ENCODE peak calls at places on chromosomes 4 and X, in four cellular contexts. C is neural progenitor cell; H is naive thymus-derived CD4-positive, alpha-beta T cell; Q is OCI-LY7. F is an unnamed sample.

GRCh38 chrX:17474892-17475291 is 99.9 kb downstream of the NHS start:
- DNase-seq in C (no peak), H (no peak), Q (no peak), F (no peak)

GRCh38 chr4:156805696-156806095 is 165.9 kb downstream of the PDGFC start:
- DNase-seq in C (peak; percentile 11), H (no peak), Q (no peak), F (no peak)

GRCh38 chrX:40931921-40932320 is 153.3 kb upstream of the USP9X start:
- DNase-seq in C (no peak), H (no peak), Q (no peak), F (no peak)

GRCh38 chrX:135295238-135295943 is 13.9 kb upstream of the ETDC start:
- DNase-seq in C (peak; percentile 81), H (peak; percentile 60), Q (no peak), F (no peak)

GRCh38 chr4:177441061-177441802 is 1.0 kb downstream of the AGA start:
- DNase-seq in C (peak; percentile 11), H (peak; percentile 13), Q (peak; percentile 79), F (no peak)

GRCh38 chr4:29423836-29424721 is 1296.1 kb upstream of the PCDH7 start:
- DNase-seq in C (no peak), H (no peak), Q (no peak), F (no peak)

GRCh38 chrX:148204195-148204594 is 223.1 kb downstream of the FMR1NB start:
- DNase-seq in C (no peak), H (no peak), Q (peak; percentile 18), F (no peak)

GRCh38 chrX:20965270-20966044 is 408.8 kb upstream of the CNKSR2 start:
- DNase-seq in C (no peak), H (no peak), Q (no peak), F (no peak)

GRCh38 chr4:74415602-74416300 is 29.2 kb upstream of the AREG start:
- DNase-seq in C (no peak), H (no peak), Q (no peak), F (no peak)

GRCh38 chr4:106201373-106201772 is 114.6 kb downstream of the TBCK start:
- DNase-seq in C (peak; percentile 2), H (no peak), Q (peak; percentile 14), F (no peak)

GRCh38 chr4:46656071-46656470 is 253.0 kb downstream of the COX7B2 start:
- DNase-seq in C (no peak), H (no peak), Q (no peak), F (no peak)

GRCh38 chrX:38595801-38596200 is 34.5 kb downstream of the TSPAN7 start:
- DNase-seq in C (no peak), H (no peak), Q (no peak), F (no peak)

GRCh38 chrX:50691820-50692219 is 122.2 kb downstream of the SHROOM4 start:
- DNase-seq in C (peak; percentile 67), H (peak; percentile 29), Q (peak; percentile 55), F (peak; percentile 33)

GRCh38 chr4:84796388-84796787 is 170.1 kb downstream of the WDFY3 start:
- DNase-seq in C (peak; percentile 8), H (no peak), Q (no peak), F (no peak)

GRCh38 chr4:113635739-113636437 is 125.7 kb downstream of the CAMK2D start:
- DNase-seq in C (no peak), H (no peak), Q (no peak), F (no peak)

GRCh38 chr4:2371765-2372487 is 46.5 kb downstream of the ZFYVE28 start:
- DNase-seq in C (no peak), H (no peak), Q (no peak), F (no peak)

GRCh38 chr4:8019396-8020365 is 80.0 kb upstream of the AFAP1 start:
- DNase-seq in C (no peak), H (no peak), Q (no peak), F (no peak)

GRCh38 chrX:118644378-118644777 is 83.0 kb upstream of the IL13RA1 start:
- DNase-seq in C (no peak), H (no peak), Q (peak; percentile 3), F (no peak)

GRCh38 chr4:24809376-24809775 is 14.0 kb downstream of the SOD3 start:
- DNase-seq in C (peak; percentile 31), H (no peak), Q (no peak), F (no peak)

GRCh38 chrX:36963069-36963808 is 44.9 kb upstream of the FAM47C start:
- DNase-seq in C (no peak), H (no peak), Q (no peak), F (no peak)

GRCh38 chrX:36961590-36961989 is 46.6 kb upstream of the FAM47C start:
- DNase-seq in C (peak; percentile 23), H (no peak), Q (no peak), F (no peak)

DNA sequence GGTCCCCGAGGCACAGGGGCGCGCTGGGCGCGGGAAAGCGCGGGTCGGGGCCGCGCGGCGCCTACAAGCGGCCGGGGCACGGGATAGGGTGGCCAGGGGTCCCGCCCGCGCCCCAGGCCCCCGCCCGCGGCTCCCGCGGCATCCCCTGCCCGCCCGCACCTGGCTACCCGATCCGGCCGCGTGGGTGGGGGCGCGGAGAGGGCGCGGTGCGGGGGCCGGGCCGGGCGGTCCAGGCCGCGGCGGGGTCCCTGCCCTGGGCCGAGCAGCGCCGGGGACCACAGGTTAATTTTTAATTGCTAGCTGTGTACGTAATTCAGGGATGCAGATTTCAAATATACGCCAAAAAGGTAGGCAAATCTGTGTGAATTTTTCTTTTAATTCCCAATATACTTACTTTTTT is 44.3 kb upstream of the FAM47C start:
- DNase-seq in C (peak; percentile 15), H (no peak), Q (no peak), F (no peak)
- H3K4me3 ChIP-seq in C (peak overlapping the region; percentile 42), H (no peak overlapping the region), Q (no peak overlapping the region), F (peak overlapping the region; percentile 38)

DNA sequence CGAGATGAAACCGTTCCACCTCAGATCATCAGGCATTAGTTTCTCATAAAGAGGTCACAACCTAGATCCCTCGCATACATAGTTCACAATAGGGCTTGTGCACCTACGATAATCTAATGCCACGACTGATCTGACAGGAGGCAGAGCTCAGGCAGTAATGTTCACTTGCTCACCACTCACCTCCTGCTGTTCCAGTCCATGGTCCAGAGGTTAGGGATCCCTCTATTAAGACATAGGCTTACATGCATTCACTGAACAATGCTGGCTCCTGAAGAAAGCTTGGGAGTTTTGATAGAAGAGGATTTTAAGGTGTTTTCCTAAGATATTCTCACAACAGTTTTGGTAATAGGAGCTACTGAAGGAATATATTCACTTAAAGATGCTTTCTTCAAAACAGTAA is 236.1 kb upstream of the FTHL17 start:
- DNase-seq in C (no peak), H (no peak), Q (no peak), F (no peak)
- H3K4me3 ChIP-seq in C (no peak overlapping the region), H (no peak overlapping the region), Q (no peak overlapping the region), F (no peak overlapping the region)

GRCh38 chrX:139204903-139205667 is 325.5 kb upstream of the F9 start:
- DNase-seq in C (peak; percentile 67), H (no peak), Q (no peak), F (no peak)

GRCh38 chrX:139201924-139202323 is 328.6 kb upstream of the F9 start:
- DNase-seq in C (no peak), H (no peak), Q (no peak), F (no peak)

GRCh38 chrX:139204576-139204902 is 326.0 kb upstream of the F9 start:
- DNase-seq in C (no peak), H (no peak), Q (no peak), F (no peak)

GRCh38 chrX:139202742-139203410 is 327.7 kb upstream of the F9 start:
- DNase-seq in C (peak; percentile 47), H (no peak), Q (no peak), F (no peak)

GRCh38 chrX:139203681-139204575 is 326.6 kb upstream of the F9 start:
- DNase-seq in C (peak; percentile 62), H (no peak), Q (no peak), F (no peak)
- H3K4me3 ChIP-seq in C (peak overlapping the region; percentile 49), H (no peak overlapping the region), Q (no peak overlapping the region), F (peak overlapping the region; percentile 52)

GRCh38 chr4:186840771-186841301 is 117.2 kb upstream of the FAT1 start:
- DNase-seq in C (no peak), H (no peak), Q (no peak), F (no peak)
- H3K4me3 ChIP-seq in C (no peak overlapping the region), H (no peak overlapping the region), Q (no peak overlapping the region), F (no peak overlapping the region)